ENCODE peak calls at places on chromosomes 11 and 22, in seven cellular contexts. X is CD8-positive, alpha-beta memory T cell; S is mesothelial cell of epicardium; M is KG1; Q is mucosa of descending colon; G is epithelial cell of prostate; C is cardiac fibroblast. K is an unnamed sample.

GRCh38 chr22:45082795-45083194 is 73.0 kb upstream of the PHF21B start:
- DNase-seq in X (no peak), S (no peak), M (no peak), Q (no peak), G (no peak), C (peak), K (no peak)

GRCh38 chr22:38034278-38034882 is 22.8 kb upstream of the PICK1 start:
- DNase-seq in X (no peak), S (no peak), M (no peak), Q (peak), G (peak), C (peak), K (no peak)

GRCh38 chr22:45911601-45912271 is 65.2 kb downstream of the WNT7B start:
- DNase-seq in X (no peak), S (no peak), M (no peak), Q (no peak), G (no peak), C (peak), K (no peak)

GRCh38 chr22:30038219-30038618 is 42.0 kb upstream of the HORMAD2 start:
- DNase-seq in X (no peak), S (no peak), M (no peak), Q (no peak), G (no peak), C (peak), K (no peak)

GRCh38 chr22:26610072-26610958 is 7.5 kb downstream of the CRYBB1 start:
- DNase-seq in X (peak), S (no peak), M (no peak), Q (peak), G (no peak), C (peak), K (no peak)

GRCh38 chr11:87322570-87322969 is 284.8 kb downstream of the TMEM135 start:
- DNase-seq in X (no peak), S (no peak), M (no peak), Q (no peak), G (no peak), C (no peak), K (no peak)

GRCh38 chr22:46038516-46039430 is 61.8 kb upstream of the WNT7B start:
- DNase-seq in X (no peak), S (no peak), M (no peak), Q (peak), G (no peak), C (no peak), K (no peak)

GRCh38 chr11:46253258-46254134 is 24.0 kb upstream of the CREB3L1 start:
- DNase-seq in X (no peak), S (no peak), M (no peak), Q (peak), G (no peak), C (peak), K (no peak)

GRCh38 chr11:100687630-100688395 is 725 bp downstream of the ARHGAP42 start:
- DNase-seq in X (no peak), S (no peak), M (peak), Q (peak), G (no peak), C (peak), K (peak)

GRCh38 chr11:60288531-60288930 is 8.1 kb downstream of the MS4A4A start:
- DNase-seq in X (no peak), S (no peak), M (no peak), Q (no peak), G (no peak), C (no peak), K (no peak)

GRCh38 chr11:47412152-47412746 is 3.9 kb downstream of the SLC39A13 start:
- DNase-seq in X (peak), S (no peak), M (no peak), Q (peak), G (no peak), C (peak), K (no peak)

GRCh38 chr22:43004362-43005035 is 10.4 kb downstream of the PACSIN2 start:
- DNase-seq in X (no peak), S (no peak), M (peak), Q (peak), G (no peak), C (no peak), K (no peak)

GRCh38 chr11:113587318-113587739 is 112.1 kb upstream of the DRD2 start:
- DNase-seq in X (no peak), S (no peak), M (no peak), Q (no peak), G (no peak), C (peak), K (no peak)

GRCh38 chr11:73981051-73981805 is 1.4 kb downstream of the UCP2 start:
- DNase-seq in X (no peak), S (no peak), M (no peak), Q (no peak), G (no peak), C (no peak), K (no peak)

GRCh38 chr11:66855574-66856495 is 1.0 kb upstream of the LRFN4 start:
- DNase-seq in X (peak), S (peak), M (peak), Q (peak), G (no peak), C (peak), K (peak)

GRCh38 chr11:44606472-44606871 is 41.0 kb downstream of the CD82 start:
- DNase-seq in X (no peak), S (no peak), M (no peak), Q (no peak), G (no peak), C (no peak), K (peak)

GRCh38 chr11:125090816-125091215 is 20.6 kb downstream of the TMEM218 start:
- DNase-seq in X (no peak), S (no peak), M (no peak), Q (no peak), G (no peak), C (no peak), K (no peak)

GRCh38 chr22:46280063-46280817 is 12.4 kb downstream of the TTC38 start:
- DNase-seq in X (no peak), S (no peak), M (no peak), Q (no peak), G (no peak), C (no peak), K (no peak)

GRCh38 chr22:49322861-49323622 is 504.6 kb downstream of the BRD1 start:
- DNase-seq in X (no peak), S (no peak), M (no peak), Q (no peak), G (no peak), C (no peak), K (no peak)

GRCh38 chr22:19182472-19183157 is 4.1 kb upstream of the SLC25A1 start:
- DNase-seq in X (no peak), S (no peak), M (no peak), Q (no peak), G (no peak), C (no peak), K (no peak)

GRCh38 chr22:37545703-37546435 is 14.4 kb upstream of the CDC42EP1 start:
- DNase-seq in X (no peak), S (peak), M (no peak), Q (peak), G (no peak), C (peak), K (no peak)